ENCODE peak calls at places on chromosome 5, in five cellular contexts. Z is IMR-90, G is H1, D is mesendoderm, B is neuronal stem cell. E is an unnamed sample.

GRCh38 chr5:88879724-88880123 is 3.3 kb downstream of the MEF2C start:
- DNase-seq in Z (no peak), G (no peak), D (peak; percentile 14), B (no peak), E (no peak)

GRCh38 chr5:23727271-23727670 is 219.9 kb downstream of the PRDM9 start:
- DNase-seq in Z (no peak), G (no peak), D (no peak), B (no peak), E (no peak)

GRCh38 chr5:121533814-121534213 is 317.9 kb upstream of the FTMT start:
- DNase-seq in Z (no peak), G (no peak), D (no peak), B (no peak), E (no peak)

GRCh38 chr5:107472620-107473064 is 198.1 kb downstream of the EFNA5 start:
- DNase-seq in Z (no peak), G (peak; percentile 63), D (peak; percentile 45), B (no peak), E (no peak)

GRCh38 chr5:37724395-37725125 is 115.3 kb downstream of the GDNF start:
- DNase-seq in Z (no peak), G (no peak), D (no peak), B (no peak), E (no peak)

GRCh38 chr5:151171521-151171920 is 13.9 kb upstream of the ANXA6 start:
- DNase-seq in Z (no peak), G (no peak), D (no peak), B (no peak), E (no peak)

GRCh38 chr5:112228672-112229071 is 190.4 kb downstream of the EPB41L4A start:
- DNase-seq in Z (peak; percentile 2), G (no peak), D (peak; percentile 45), B (no peak), E (peak; percentile 4)

GRCh38 chr5:1316941-1317340 is 22.1 kb upstream of the TERT start:
- DNase-seq in Z (no peak), G (no peak), D (no peak), B (no peak), E (no peak)

GRCh38 chr5:139668064-139668880 is 20.1 kb downstream of the CXXC5 start:
- DNase-seq in Z (no peak), G (no peak), D (no peak), B (no peak), E (peak; percentile 43)

GRCh38 chr5:148491793-148492184 is 108.0 kb downstream of the FBXO38 start:
- DNase-seq in Z (no peak), G (no peak), D (no peak), B (no peak), E (no peak)

GRCh38 chr5:177590406-177590805 is 1.6 kb upstream of the TMED9 start:
- DNase-seq in Z (no peak), G (no peak), D (no peak), B (no peak), E (no peak)

GRCh38 chr5:26945881-26946280 is 92.5 kb downstream of the CDH9 start:
- DNase-seq in Z (no peak), G (no peak), D (no peak), B (no peak), E (no peak)

GRCh38 chr5:140322751-140323731 is 20.1 kb upstream of the PFDN1 start:
- DNase-seq in Z (peak; percentile 98), G (no peak), D (peak; percentile 96), B (no peak), E (peak; percentile 94)

GRCh38 chr5:116814656-116815055 is 240.0 kb upstream of the SEMA6A start:
- DNase-seq in Z (no peak), G (no peak), D (peak; percentile 30), B (no peak), E (no peak)

GRCh38 chr5:6633469-6634326 is 458 bp downstream of the SRD5A1 start:
- DNase-seq in Z (peak; percentile 22), G (no peak), D (peak; percentile 51), B (no peak), E (peak; percentile 56)

GRCh38 chr5:119009131-119009530 is 20.8 kb upstream of the DTWD2 start:
- DNase-seq in Z (no peak), G (no peak), D (no peak), B (no peak), E (no peak)

GRCh38 chr5:174609116-174609515 is 115.3 kb upstream of the MSX2 start:
- DNase-seq in Z (no peak), G (no peak), D (no peak), B (no peak), E (no peak)

GRCh38 chr5:91643796-91644195 is 260.7 kb upstream of the ARRDC3 start:
- DNase-seq in Z (peak; percentile 16), G (no peak), D (no peak), B (no peak), E (no peak)

GRCh38 chr5:59036274-59036961 is 453.5 kb downstream of the RAB3C start:
- DNase-seq in Z (peak; percentile 99), G (no peak), D (no peak), B (no peak), E (peak; percentile 95)
- H3K4me3 ChIP-seq in Z (peak overlapping the region; percentile 99), G (no peak overlapping the region), D (no peak overlapping the region), B (no peak overlapping the region), E (peak overlapping the region; percentile 90)

GRCh38 chr5:147307170-147307569 is 72.3 kb downstream of the STK32A start:
- DNase-seq in Z (no peak), G (no peak), D (no peak), B (no peak), E (no peak)

GRCh38 chr5:147305147-147305546 is 70.3 kb downstream of the STK32A start:
- DNase-seq in Z (no peak), G (no peak), D (no peak), B (no peak), E (no peak)

GRCh38 chr5:147306351-147306750 is 71.5 kb downstream of the STK32A start:
- DNase-seq in Z (no peak), G (no peak), D (no peak), B (no peak), E (no peak)

GRCh38 chr5:147303976-147304375 is 69.2 kb downstream of the STK32A start:
- DNase-seq in Z (peak; percentile 79), G (no peak), D (no peak), B (no peak), E (peak; percentile 59)

DNA sequence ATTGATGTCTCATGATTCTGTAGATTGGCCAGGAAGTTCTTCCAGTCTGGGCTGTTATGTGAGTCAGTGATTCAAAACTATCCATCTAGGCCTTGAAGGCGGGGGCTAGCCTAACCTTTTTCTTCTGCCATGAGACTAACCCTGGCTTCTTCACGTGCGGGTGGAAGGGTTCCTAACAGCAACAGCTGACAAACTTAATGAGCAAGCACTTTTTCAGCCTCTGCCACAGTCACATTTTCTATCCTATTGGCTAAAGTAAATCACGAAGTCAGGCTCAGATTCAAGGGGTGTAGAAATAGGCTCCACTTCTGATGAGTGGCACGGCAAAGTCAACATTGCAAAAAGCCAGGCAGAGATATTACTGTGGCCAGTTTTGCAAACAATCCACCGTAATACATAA is 68.4 kb downstream of the STK32A start:
- DNase-seq in Z (peak; percentile 16), G (no peak), D (no peak), B (no peak), E (no peak)
- H2BK15ac ChIP-seq in Z (no peak overlapping the region), G (no peak overlapping the region), D (no peak overlapping the region), B (no peak overlapping the region), E (no peak overlapping the region)

GRCh38 chr5:133051117-133051546 is 681 bp upstream of the HSPA4 start:
- DNase-seq in Z (no peak), G (no peak), D (no peak), B (no peak), E (no peak)

GRCh38 chr5:133047404-133047803 is 4.4 kb upstream of the HSPA4 start:
- DNase-seq in Z (no peak), G (no peak), D (no peak), B (no peak), E (no peak)

GRCh38 chr5:133050500-133050899 is 1.3 kb upstream of the HSPA4 start:
- DNase-seq in Z (no peak), G (no peak), D (peak; percentile 72), B (no peak), E (no peak)

GRCh38 chr5:133049726-133050048 is 2.1 kb upstream of the HSPA4 start:
- DNase-seq in Z (no peak), G (no peak), D (no peak), B (no peak), E (no peak)

GRCh38 chr5:133048993-133049725 is 2.7 kb upstream of the HSPA4 start:
- DNase-seq in Z (peak; percentile 33), G (no peak), D (no peak), B (no peak), E (no peak)
- H3K4me3 ChIP-seq in Z (no peak overlapping the region), G (no peak overlapping the region), D (no peak overlapping the region), B (no peak overlapping the region), E (no peak overlapping the region)

GRCh38 chr5:124652514-124652819 is 94.0 kb downstream of the ZNF608 start:
- DNase-seq in Z (no peak), G (no peak), D (no peak), B (no peak), E (peak; percentile 54)

GRCh38 chr5:124649548-124650501 is 96.6 kb downstream of the ZNF608 start:
- DNase-seq in Z (peak; percentile 93), G (no peak), D (no peak), B (no peak), E (peak; percentile 94)

GRCh38 chr5:124650960-124651662 is 95.3 kb downstream of the ZNF608 start:
- DNase-seq in Z (peak; percentile 84), G (no peak), D (no peak), B (no peak), E (no peak)

GRCh38 chr5:124652892-124653441 is 93.5 kb downstream of the ZNF608 start:
- DNase-seq in Z (no peak), G (no peak), D (no peak), B (no peak), E (peak; percentile 26)

DNA sequence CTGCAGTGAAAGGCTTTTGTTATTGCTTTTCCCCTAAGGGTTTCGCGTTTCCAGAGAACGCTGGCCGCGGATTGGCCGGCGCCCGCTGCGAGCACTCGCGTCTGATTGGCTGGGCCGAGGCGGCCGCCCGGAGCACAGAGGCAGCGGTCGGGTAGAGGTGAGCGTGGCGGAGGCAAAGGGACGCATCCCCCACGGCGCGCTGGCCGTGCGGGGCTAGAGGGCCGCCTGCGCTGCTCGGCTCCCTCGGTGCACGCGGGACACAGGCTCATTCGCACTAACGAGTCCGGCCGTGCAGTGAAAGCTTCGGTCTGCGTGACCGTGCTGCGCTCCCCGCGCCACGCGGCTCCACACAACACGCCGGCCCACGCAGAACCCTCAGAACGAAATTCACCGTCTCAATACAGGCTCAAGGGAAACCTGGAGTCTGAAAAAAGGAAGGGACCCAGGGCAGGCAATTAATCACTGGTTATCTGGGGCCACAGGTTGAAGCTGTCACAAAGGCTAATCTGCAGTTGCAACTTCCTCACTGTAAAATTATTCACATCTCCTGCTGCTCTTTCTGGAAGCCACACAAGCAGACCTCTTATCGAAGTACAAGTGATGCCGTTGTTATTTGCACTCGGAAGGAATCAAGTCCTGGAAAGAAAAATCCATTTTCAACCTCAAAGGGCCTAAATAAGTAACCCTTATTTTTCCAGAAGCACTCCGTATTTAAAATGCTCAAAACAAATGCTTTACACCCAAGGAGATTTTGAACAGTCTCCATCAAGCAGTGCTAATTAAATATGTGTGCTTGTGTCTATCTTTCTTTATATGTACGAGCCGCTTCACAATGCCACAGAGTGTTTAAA is 94.6 kb downstream of the ZNF608 start:
- DNase-seq in Z (no peak), G (no peak), D (peak; percentile 84), B (peak; percentile 78), E (peak; percentile 89)
- H2BK15ac ChIP-seq in Z (peak overlapping the region; percentile 46), G (peak overlapping the region; percentile 68), D (no peak overlapping the region), B (no peak overlapping the region), E (no peak overlapping the region)

GRCh38 chr5:74422030-74422429 is 218.5 kb downstream of the ENC1 start:
- DNase-seq in Z (no peak), G (no peak), D (no peak), B (no peak), E (no peak)
- H3K4me3 ChIP-seq in Z (no peak overlapping the region), G (no peak overlapping the region), D (no peak overlapping the region), B (no peak overlapping the region), E (no peak overlapping the region)